ENCODE peak calls at places on chromosomes 16 and 17, in ten cellular contexts. G, X, Y, B, Q, E, O, U, K and N are unnamed samples.

GRCh38 chr17:835263-835662 is 53.1 kb downstream of the MRM3 start:
- DNase-seq in U (no peak), E (no peak), O (no peak), Q (no peak), K (no peak), G (no peak), X (peak; percentile 95), B (peak; percentile 35), Y (no peak), N (no peak)

GRCh38 chr16:66927012-66927436 is 1.7 kb upstream of the RRAD start:
- DNase-seq in E (peak; percentile 38), X (peak; percentile 97), Q (no peak), Y (peak; percentile 25), O (no peak), B (no peak), G (no peak), K (no peak), U (no peak), N (peak; percentile 69)

GRCh38 chr17:17493249-17493985 is 2.8 kb downstream of the RASD1 start:
- DNase-seq in B (no peak), U (no peak), E (no peak), K (peak; percentile 67), G (no peak), X (no peak), Q (no peak), Y (no peak), O (peak; percentile 80), N (peak; percentile 58)

GRCh38 chr16:80231888-80232287 is 308.9 kb upstream of the DYNLRB2 start:
- DNase-seq in G (no peak), E (no peak), Q (no peak), Y (no peak), B (no peak), K (no peak), O (no peak), U (no peak), X (peak; percentile 46), N (no peak)

GRCh38 chr16:86858501-86858900 is 280.2 kb downstream of the FOXL1 start:
- DNase-seq in U (no peak), Q (no peak), O (no peak), E (no peak), Y (no peak), X (no peak), K (no peak), B (no peak), G (no peak), N (no peak)

GRCh38 chr17:57370051-57370581 is 113.8 kb downstream of the MSI2 start:
- DNase-seq in G (no peak), Y (no peak), B (no peak), U (no peak), Q (no peak), O (no peak), X (peak; percentile 88), K (no peak), E (no peak), N (no peak)

GRCh38 chr17:80308672-80309517 is 48.2 kb downstream of the RNF213 start:
- DNase-seq in B (peak; percentile 4), Q (no peak), G (no peak), K (no peak), X (peak; percentile 23), E (no peak), O (no peak), U (no peak), Y (no peak), N (no peak)

GRCh38 chr17:54968259-54968953 is at the start of the genes COX11 and STXBP4:
- DNase-seq in K (peak; percentile 96), Y (peak; percentile 98), B (peak; percentile 96), U (peak; percentile 93), X (peak; percentile 97), E (peak; percentile 94), O (peak; percentile 96), G (peak; percentile 97), Q (peak; percentile 95), N (peak; percentile 95)

DNA sequence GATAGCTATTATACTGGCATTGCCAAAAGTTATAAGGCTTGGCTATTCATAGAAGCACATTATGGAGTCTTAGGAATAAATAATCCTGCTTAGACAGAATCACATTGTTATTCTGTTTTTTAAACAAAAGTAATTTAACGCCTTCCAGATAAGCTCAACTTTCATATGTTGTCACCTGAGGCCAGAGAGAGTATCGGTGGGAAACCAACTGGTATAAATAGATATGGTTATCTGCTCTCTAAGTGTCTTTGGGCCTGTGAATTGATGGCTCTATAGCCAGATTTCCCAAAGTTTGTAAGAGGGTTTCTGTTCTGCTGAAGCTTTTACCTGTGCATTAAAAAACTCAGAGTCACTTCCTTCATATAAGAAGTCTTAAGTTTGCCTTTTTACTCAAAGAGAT is 1449.4 kb downstream of the CDH11 start:
- DNase-seq in B (no peak), E (no peak), O (no peak), X (no peak), Q (no peak), Y (no peak), U (no peak), G (no peak), K (no peak), N (no peak)
- H3K27me3 ChIP-seq in B (no peaks in the 10 kb centered on the region), E (no peaks in the 10 kb centered on the region), O (no peaks in the 10 kb centered on the region), X (no peaks in the 10 kb centered on the region), Q (no peaks in the 10 kb centered on the region), Y (no peaks in the 10 kb centered on the region), U (no peaks in the 10 kb centered on the region), G (no peaks in the 10 kb centered on the region), K (no peaks in the 10 kb centered on the region), N (no peaks in the 10 kb centered on the region)

GRCh38 chr17:39662551-39663339 is 2.4 kb upstream of the TCAP start:
- DNase-seq in X (no peak), G (no peak), Y (no peak), O (no peak), E (no peak), B (no peak), Q (no peak), K (peak; percentile 86), U (no peak), N (no peak)

GRCh38 chr17:39663340-39663687 is 1.8 kb upstream of the TCAP start:
- DNase-seq in G (no peak), E (no peak), Y (no peak), O (no peak), U (no peak), B (no peak), X (no peak), K (no peak), Q (no peak), N (no peak)

GRCh38 chr17:39660397-39661043 is 4.6 kb upstream of the TCAP start:
- DNase-seq in K (no peak), X (no peak), E (no peak), O (no peak), Q (no peak), G (no peak), Y (no peak), U (no peak), B (no peak), N (no peak)

GRCh38 chr17:39661044-39661406 is 4.1 kb upstream of the TCAP start:
- DNase-seq in G (no peak), U (no peak), K (no peak), X (no peak), E (no peak), B (no peak), Y (no peak), O (peak; percentile 89), Q (no peak), N (no peak)

DNA sequence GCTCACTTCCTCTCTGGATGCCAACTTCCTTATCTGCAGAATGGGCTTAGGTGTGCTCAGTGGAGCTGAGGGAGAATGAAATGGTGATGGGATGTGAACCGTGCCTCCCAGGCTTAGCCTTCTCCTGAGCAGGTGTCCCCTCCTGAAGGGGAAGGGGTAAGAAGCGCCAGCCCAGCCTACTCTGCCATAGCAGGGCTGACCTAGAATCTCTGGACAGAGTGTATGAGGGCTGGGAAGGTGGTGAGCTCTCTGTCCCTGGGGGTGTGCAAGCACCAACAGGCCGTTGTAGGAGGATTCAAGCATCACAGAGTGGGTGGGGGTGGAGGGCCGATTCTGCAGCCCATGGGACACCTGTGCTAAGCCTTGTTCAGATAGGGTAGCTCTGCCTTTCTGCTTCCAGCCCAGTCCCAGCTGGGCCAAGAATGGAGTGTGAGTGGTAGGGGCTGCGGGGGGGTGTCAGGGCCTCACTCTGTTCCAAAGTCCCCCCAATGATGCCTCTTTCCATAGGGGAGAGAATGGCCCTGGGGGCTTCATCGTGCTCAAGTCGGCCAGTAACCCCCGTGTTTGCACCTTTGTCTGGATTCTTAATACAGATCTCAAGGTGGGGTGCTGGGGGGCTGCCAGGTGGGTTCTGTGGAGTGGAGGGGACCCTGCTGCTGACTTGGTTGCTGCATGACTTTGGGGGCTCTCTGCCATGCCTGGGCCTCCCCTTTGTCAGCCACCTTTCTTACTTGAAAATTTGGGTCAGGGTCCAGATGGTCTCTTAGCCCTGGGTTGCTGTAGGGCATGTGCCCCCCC is 3.2 kb upstream of the TCAP start:
- DNase-seq in E (no peak), O (no peak), G (no peak), B (no peak), U (no peak), Q (no peak), K (no peak), X (no peak), Y (no peak), N (no peak)
- H3K4me1 ChIP-seq in E (peaks cover 2% of the 10 kb centered on the region), O (peaks cover 62% of the 10 kb centered on the region), G (peaks cover 3% of the 10 kb centered on the region), B (peaks cover 38% of the 10 kb centered on the region), U (peaks cover 16% of the 10 kb centered on the region), Q (peaks cover 3% of the 10 kb centered on the region), K (peaks cover 76% of the 10 kb centered on the region), X (peaks cover 74% of the 10 kb centered on the region), Y (no peaks in the 10 kb centered on the region), N (peaks cover 89% of the 10 kb centered on the region)

GRCh38 chr16:1078579-1079021 is 6.1 kb downstream of the SSTR5 start:
- DNase-seq in B (no peak), O (no peak), Y (peak; percentile 97), Q (no peak), G (peak; percentile 69), X (no peak), U (no peak), K (peak; percentile 91), E (peak; percentile 51), N (no peak)

GRCh38 chr16:1079341-1079740 is 6.8 kb downstream of the SSTR5 start:
- DNase-seq in Q (no peak), K (no peak), X (no peak), U (no peak), G (no peak), Y (no peak), B (no peak), E (no peak), O (no peak), N (no peak)

GRCh38 chr16:1077877-1078578 is 5.5 kb downstream of the SSTR5 start:
- DNase-seq in E (no peak), X (no peak), U (no peak), G (no peak), B (no peak), O (no peak), Q (no peak), Y (no peak), K (no peak), N (no peak)

GRCh38 chr16:1075546-1075945 is 3.0 kb downstream of the SSTR5 start:
- DNase-seq in G (no peak), Q (no peak), O (no peak), Y (no peak), B (no peak), E (peak; percentile 49), U (no peak), X (no peak), K (no peak), N (no peak)

DNA sequence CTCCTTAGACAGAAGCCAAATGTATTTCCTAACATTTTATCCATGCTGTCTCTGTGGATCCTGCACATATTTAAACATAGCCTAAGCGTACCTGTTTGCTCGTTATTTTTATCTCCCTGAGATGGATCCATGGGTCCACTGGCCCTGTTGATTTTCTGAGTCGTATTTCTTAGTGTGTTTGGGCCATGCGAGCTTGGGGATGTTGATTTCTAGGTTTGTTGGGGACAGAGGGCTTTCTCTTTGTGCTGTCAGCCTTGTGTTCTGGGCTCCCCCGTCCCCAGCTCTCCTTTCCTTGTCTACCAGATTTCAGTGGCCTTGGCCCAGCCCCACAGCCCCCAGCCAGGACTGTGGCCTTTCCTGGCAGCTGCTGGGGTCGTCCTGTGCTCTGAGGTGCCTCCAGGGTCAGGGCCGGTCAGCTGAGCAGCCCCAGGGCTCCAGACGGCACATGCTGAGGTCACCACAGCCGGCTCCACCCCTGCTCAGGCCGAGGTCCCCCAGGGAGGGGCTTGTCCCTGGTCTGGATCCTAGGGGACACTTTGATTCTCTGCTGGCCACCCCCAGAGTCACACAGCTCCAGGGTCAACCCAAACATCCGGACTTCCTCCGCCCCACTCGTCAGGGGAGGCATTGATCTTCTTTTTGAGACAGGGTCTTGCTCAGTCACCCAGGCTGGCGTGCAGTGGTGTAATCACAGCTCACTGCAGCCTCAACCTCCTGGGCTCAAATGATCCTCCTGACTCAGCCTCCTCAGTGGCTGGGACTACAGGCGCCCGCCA is 4.4 kb downstream of the SSTR5 start:
- DNase-seq in U (no peak), O (no peak), K (no peak), E (no peak), G (no peak), Y (no peak), Q (no peak), X (no peak), B (no peak), N (no peak)
- H3K27me3 ChIP-seq in U (peaks cover 2% of the 10 kb centered on the region), O (peaks cover 91% of the 10 kb centered on the region), K (peaks cover 23% of the 10 kb centered on the region), E (peaks cover 82% of the 10 kb centered on the region), G (peaks cover 14% of the 10 kb centered on the region), Y (peaks cover 24% of the 10 kb centered on the region), Q (no peaks in the 10 kb centered on the region), X (peaks cover 38% of the 10 kb centered on the region), B (peaks cover 25% of the 10 kb centered on the region), N (peaks cover 74% of the 10 kb centered on the region)

GRCh38 chr16:70709961-70710360 is 24.1 kb upstream of the MTSS2 start:
- DNase-seq in K (no peak), E (no peak), U (no peak), B (no peak), O (no peak), Q (no peak), Y (no peak), X (no peak), G (no peak), N (no peak)

GRCh38 chr16:70711211-70711978 is 25.5 kb upstream of the MTSS2 start:
- DNase-seq in B (peak; percentile 66), Q (no peak), X (peak; percentile 36), O (no peak), G (no peak), Y (no peak), K (no peak), E (no peak), U (no peak), N (no peak)

GRCh38 chr16:70710422-70711210 is 24.8 kb upstream of the MTSS2 start:
- DNase-seq in O (no peak), X (no peak), Q (no peak), E (no peak), G (no peak), K (no peak), U (no peak), Y (no peak), B (no peak), N (no peak)

GRCh38 chr16:70708381-70709253 is 22.8 kb upstream of the MTSS2 start:
- DNase-seq in O (no peak), E (no peak), X (no peak), Y (no peak), G (no peak), U (no peak), B (no peak), Q (no peak), K (no peak), N (no peak)

DNA sequence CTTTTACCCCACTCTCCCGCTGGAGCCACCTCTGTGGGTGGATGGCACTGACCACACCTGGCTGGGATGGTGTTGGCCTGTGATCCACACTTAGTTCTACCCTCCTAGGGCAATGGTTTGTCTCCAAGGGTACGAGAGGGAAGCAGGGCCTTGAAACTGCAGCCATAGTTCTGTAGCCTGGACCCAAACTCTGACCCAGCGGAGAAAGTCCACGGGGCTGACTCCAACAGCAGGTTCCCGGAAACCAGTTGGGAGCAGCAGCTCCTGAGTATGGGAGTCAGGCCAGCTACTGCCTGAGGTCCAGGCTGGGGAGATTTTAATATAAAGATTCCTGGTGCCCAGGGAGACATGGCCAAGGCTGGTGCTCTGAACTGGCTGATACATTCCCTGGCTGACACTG is 23.6 kb upstream of the MTSS2 start:
- DNase-seq in U (no peak), E (no peak), B (no peak), Y (no peak), Q (no peak), K (no peak), G (no peak), X (no peak), O (no peak), N (no peak)
- H3K4me1 ChIP-seq in U (no peaks in the 10 kb centered on the region), E (peaks cover 30% of the 10 kb centered on the region), B (peaks cover 48% of the 10 kb centered on the region), Y (no peaks in the 10 kb centered on the region), Q (no peaks in the 10 kb centered on the region), K (peaks cover 65% of the 10 kb centered on the region), G (peaks cover 7% of the 10 kb centered on the region), X (peaks cover 35% of the 10 kb centered on the region), O (peaks cover 19% of the 10 kb centered on the region), N (peaks cover 40% of the 10 kb centered on the region)